ENCODE peak calls at places on chromosomes 11 and 22, in six cellular contexts. G is gastrocnemius medialis, D is mesenchymal stem cell, H is heart right ventricle, Q is GM12865, J is AG04450. A is an unnamed sample.

GRCh38 chr11:969651-970205 is 44.1 kb downstream of the AP2A2 start:
- DNase-seq in G (no peak), D (no peak), H (no peak), Q (no peak), J (no peak), A (no peak)

GRCh38 chr11:131687291-131688055 is 317.1 kb downstream of the NTM start:
- DNase-seq in G (no peak), D (no peak), H (no peak), Q (no peak), J (no peak), A (no peak)

GRCh38 chr11:10565493-10565892 is 3.0 kb downstream of the LYVE1 start:
- DNase-seq in G (no peak), D (no peak), H (no peak), Q (no peak), J (no peak), A (no peak)

GRCh38 chr11:108826136-108826535 is 161.3 kb downstream of the DDX10 start:
- DNase-seq in G (no peak), D (no peak), H (no peak), Q (no peak), J (no peak), A (no peak)

GRCh38 chr11:65505434-65506315 is 6.8 kb downstream of the MALAT1 start:
- DNase-seq in G (no peak), D (peak), H (no peak), Q (peak), J (no peak), A (no peak)

GRCh38 chr22:30290318-30290678 is 993 bp upstream of the CASTOR1 start:
- DNase-seq in G (no peak), D (peak), H (peak), Q (peak), J (no peak), A (no peak)

GRCh38 chr22:46280999-46281623 is 13.3 kb downstream of the TTC38 start:
- DNase-seq in G (peak), D (no peak), H (no peak), Q (peak), J (no peak), A (no peak)

GRCh38 chr11:96257972-96258951 is 84.7 kb downstream of the MAML2 start:
- DNase-seq in G (no peak), D (peak), H (no peak), Q (peak), J (no peak), A (peak)

GRCh38 chr11:96424693-96425092 is 34.9 kb downstream of the JRKL start:
- DNase-seq in G (no peak), D (peak), H (no peak), Q (no peak), J (peak), A (no peak)

GRCh38 chr11:1121343-1122331 is 36.1 kb upstream of the MUC5AC start:
- DNase-seq in G (no peak), D (no peak), H (no peak), Q (no peak), J (no peak), A (no peak)

GRCh38 chr22:26890870-26891269 is 233.5 kb downstream of the MIAT start:
- DNase-seq in G (no peak), D (no peak), H (no peak), Q (no peak), J (no peak), A (no peak)

GRCh38 chr11:110356769-110357671 is 60.6 kb upstream of the RDX start:
- DNase-seq in G (no peak), D (peak), H (no peak), Q (no peak), J (no peak), A (no peak)

GRCh38 chr11:112805658-112806057 is 155.6 kb upstream of the NCAM1 start:
- DNase-seq in G (no peak), D (no peak), H (no peak), Q (no peak), J (no peak), A (no peak)

DNA sequence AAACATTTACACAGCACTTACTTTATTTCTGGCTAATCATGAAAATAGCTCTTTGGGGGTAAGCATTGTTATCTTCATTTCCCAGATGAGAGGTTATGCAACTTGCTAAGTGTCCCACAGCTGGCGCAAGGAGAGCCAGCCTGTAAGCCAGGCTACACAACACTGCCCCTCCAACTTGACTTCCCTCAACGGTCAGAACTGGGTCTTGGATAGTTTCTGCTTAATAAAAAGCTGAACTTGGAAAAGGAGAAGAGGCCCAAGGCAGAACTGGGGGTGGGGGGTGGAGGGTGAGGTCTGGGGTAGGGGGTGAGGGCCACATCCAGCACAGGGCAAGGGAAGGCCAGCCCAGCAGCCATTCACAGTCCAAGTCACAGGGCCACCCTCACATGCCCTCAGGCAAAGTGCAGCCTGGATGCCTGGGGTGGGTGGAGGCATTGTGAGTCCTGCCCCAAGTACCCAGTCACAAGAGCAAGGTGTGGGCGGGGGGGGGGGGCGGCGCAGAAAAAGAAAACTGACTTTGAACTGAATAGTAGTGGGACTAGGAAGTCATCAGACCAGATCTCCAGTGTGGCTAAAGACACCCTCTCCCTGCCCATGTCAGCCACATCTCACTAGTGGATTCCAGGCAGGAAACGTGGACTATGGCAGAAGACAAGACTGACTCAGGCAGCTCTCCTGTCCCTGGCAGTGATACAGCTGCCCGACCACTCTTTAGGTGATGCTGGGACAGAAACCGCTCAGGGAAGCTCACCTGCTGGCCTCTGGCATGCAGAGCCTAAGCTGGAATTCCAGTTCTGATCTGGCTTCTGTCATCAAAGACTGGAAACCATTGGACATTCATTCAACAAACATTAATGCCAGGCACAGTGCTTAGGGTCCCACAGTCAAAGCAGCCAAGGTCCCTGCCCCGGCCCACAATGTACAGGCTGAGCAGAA is 52.4 kb downstream of the PACSIN2 start:
- DNase-seq in G (no peak), D (peak), H (no peak), Q (no peak), J (no peak), A (no peak)
- H3K4me3 ChIP-seq in G (no peak), D (no peak), H (no peak), Q (no peak), J (no peak), A (no peak)

GRCh38 chr11:114167355-114168085 is 108.0 kb downstream of the ZBTB16 start:
- DNase-seq in G (no peak), D (no peak), H (no peak), Q (no peak), J (no peak), A (no peak)
- H3K4me3 ChIP-seq in G (peak), D (no peak), H (no peak), Q (no peak), J (no peak), A (no peak)

DNA sequence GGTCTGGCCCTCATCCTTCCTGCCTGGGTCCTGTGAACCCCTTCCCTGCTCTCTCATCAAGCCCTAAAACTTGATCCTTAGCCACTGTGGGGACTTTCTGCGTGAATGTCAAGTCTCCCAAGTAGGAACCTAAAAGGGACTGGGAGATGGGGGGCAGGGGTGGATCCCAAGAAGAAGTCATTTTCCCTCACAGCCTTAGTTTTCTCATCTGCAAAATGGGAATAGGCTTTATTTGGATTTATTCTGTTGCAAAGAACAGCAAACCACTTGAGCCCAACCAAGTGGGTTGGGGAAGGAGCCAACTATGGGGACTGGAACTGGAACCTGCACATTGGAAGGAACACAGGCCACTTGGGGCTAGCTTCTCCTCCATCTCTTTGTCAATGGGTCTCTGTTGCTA is 36.8 kb downstream of the NEU3 start:
- DNase-seq in G (no peak), D (no peak), H (no peak), Q (no peak), J (no peak), A (no peak)
- H3K4me3 ChIP-seq in G (no peak), D (no peak), H (no peak), Q (no peak), J (no peak), A (no peak)

GRCh38 chr11:2449548-2450320 is 4.9 kb downstream of the KCNQ1 start:
- DNase-seq in G (no peak), D (no peak), H (no peak), Q (no peak), J (no peak), A (no peak)

GRCh38 chr11:2448661-2449547 is 4.1 kb downstream of the KCNQ1 start:
- DNase-seq in G (no peak), D (no peak), H (no peak), Q (no peak), J (no peak), A (no peak)

GRCh38 chr11:2447253-2447950 is 2.6 kb downstream of the KCNQ1 start:
- DNase-seq in G (no peak), D (no peak), H (no peak), Q (no peak), J (no peak), A (no peak)

GRCh38 chr11:2446590-2447252 is 1.9 kb downstream of the KCNQ1 start:
- DNase-seq in G (no peak), D (no peak), H (no peak), Q (no peak), J (no peak), A (no peak)

GRCh38 chr11:2447951-2448650 is 3.3 kb downstream of the KCNQ1 start:
- DNase-seq in G (no peak), D (no peak), H (no peak), Q (no peak), J (no peak), A (no peak)
- H3K4me3 ChIP-seq in G (no peak), D (no peak), H (no peak), Q (no peak), J (no peak), A (no peak)

GRCh38 chr11:130037058-130037457 is 32.6 kb upstream of the APLP2 start:
- DNase-seq in G (no peak), D (peak), H (no peak), Q (no peak), J (no peak), A (no peak)

GRCh38 chr11:130031945-130032344 is 29.3 kb upstream of the PRDM10 start:
- DNase-seq in G (no peak), D (no peak), H (no peak), Q (no peak), J (no peak), A (no peak)

GRCh38 chr11:130029137-130029536 is 26.5 kb upstream of the PRDM10 start:
- DNase-seq in G (no peak), D (no peak), H (no peak), Q (peak), J (no peak), A (no peak)

GRCh38 chr11:130031056-130031455 is 28.4 kb upstream of the PRDM10 start:
- DNase-seq in G (no peak), D (no peak), H (no peak), Q (no peak), J (no peak), A (no peak)

GRCh38 chr11:130032931-130033330 is 30.3 kb upstream of the PRDM10 start:
- DNase-seq in G (no peak), D (no peak), H (no peak), Q (no peak), J (no peak), A (no peak)
- H3K4me3 ChIP-seq in G (no peak), D (no peak), H (no peak), Q (no peak), J (no peak), A (no peak)

GRCh38 chr11:15286465-15286864 is 171.7 kb downstream of the INSC start:
- DNase-seq in G (no peak), D (no peak), H (no peak), Q (no peak), J (no peak), A (no peak)
- H3K4me3 ChIP-seq in G (no peak), D (no peak), H (no peak), Q (no peak), J (no peak), A (no peak)

DNA sequence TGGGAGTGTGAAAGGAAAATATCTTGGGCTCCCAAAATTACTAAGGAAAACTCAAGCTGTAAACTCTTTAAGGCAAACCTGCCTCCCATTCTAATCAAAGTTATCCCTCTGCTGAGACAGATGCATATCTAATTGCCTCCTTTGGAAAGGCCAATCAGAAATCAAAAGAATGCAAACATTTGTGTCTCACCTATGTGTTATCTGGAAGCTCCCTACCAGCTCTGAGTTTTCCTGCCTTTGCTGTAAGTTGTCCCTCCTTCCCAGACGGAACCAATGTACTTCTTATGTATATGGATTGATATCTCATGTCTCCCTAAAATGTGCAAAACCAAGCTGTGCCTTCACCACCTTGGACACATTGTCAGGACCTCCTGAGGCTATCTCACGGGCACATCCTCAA is 95.8 kb downstream of the AASDHPPT start:
- DNase-seq in G (no peak), D (no peak), H (no peak), Q (no peak), J (no peak), A (no peak)
- H3K4me3 ChIP-seq in G (no peak), D (no peak), H (no peak), Q (no peak), J (no peak), A (no peak)